ENCODE peak calls at places on chromosomes 3 and 15, in six cellular contexts. B is fibroblast of pulmonary artery, A is mesendoderm, K is ovary, Z is adrenal gland, V is body of pancreas. Q is an unnamed sample.

GRCh38 chr3:99678023-99678422 is 39.6 kb downstream of the COL8A1 start:
- DNase-seq in B (peak), A (no peak), K (no peak), Z (no peak), V (peak), Q (no peak)

GRCh38 chr15:25329685-25330084 is 109.1 kb downstream of the UBE3A start:
- DNase-seq in B (no peak), A (no peak), K (no peak), Z (no peak), V (no peak), Q (no peak)

GRCh38 chr3:189502256-189502655 is 128.9 kb upstream of the TP63 start:
- DNase-seq in B (no peak), A (no peak), K (no peak), Z (no peak), V (no peak), Q (no peak)

GRCh38 chr3:3699816-3700633 is 99.2 kb upstream of the LRRN1 start:
- DNase-seq in B (no peak), A (peak), K (no peak), Z (no peak), V (peak), Q (no peak)

GRCh38 chr3:189249987-189250386 is 78.2 kb downstream of the TPRG1 start:
- DNase-seq in B (no peak), A (no peak), K (no peak), Z (no peak), V (no peak), Q (no peak)

GRCh38 chr15:41013698-41014414 is 60.6 kb downstream of the CHAC1 start:
- DNase-seq in B (peak), A (no peak), K (no peak), Z (no peak), V (no peak), Q (no peak)

GRCh38 chr3:32480596-32480995 is 22.1 kb downstream of the CMTM6 start:
- DNase-seq in B (peak), A (no peak), K (no peak), Z (no peak), V (no peak), Q (no peak)

GRCh38 chr3:116256843-116257485 is 188.3 kb downstream of the LSAMP start:
- DNase-seq in B (no peak), A (no peak), K (no peak), Z (no peak), V (no peak), Q (no peak)

GRCh38 chr3:31353166-31353565 is 179.6 kb upstream of the STT3B start:
- DNase-seq in B (no peak), A (no peak), K (no peak), Z (no peak), V (no peak), Q (no peak)

GRCh38 chr3:13824521-13825316 is 55.2 kb downstream of the WNT7A start:
- DNase-seq in B (no peak), A (peak), K (no peak), Z (no peak), V (no peak), Q (no peak)

GRCh38 chr3:185701891-185702563 is 115.9 kb downstream of the SENP2 start:
- DNase-seq in B (no peak), A (peak), K (no peak), Z (no peak), V (peak), Q (no peak)

GRCh38 chr3:23948761-23949160 is 3.7 kb downstream of the NR1D2 start:
- DNase-seq in B (no peak), A (no peak), K (no peak), Z (no peak), V (no peak), Q (no peak)

GRCh38 chr3:67329358-67329757 is 325.1 kb downstream of the SUCLG2 start:
- DNase-seq in B (no peak), A (peak), K (no peak), Z (no peak), V (no peak), Q (no peak)

GRCh38 chr15:75195766-75196241 is 5.9 kb upstream of the C15orf39 start:
- DNase-seq in B (no peak), A (no peak), K (peak), Z (peak), V (peak), Q (no peak)

GRCh38 chr3:178325330-178325729 is 210.9 kb upstream of the KCNMB2 start:
- DNase-seq in B (peak), A (peak), K (no peak), Z (no peak), V (no peak), Q (no peak)

GRCh38 chr15:70854669-70854976 is 666 bp upstream of the LARP6 start:
- DNase-seq in B (peak), A (peak), K (no peak), Z (no peak), V (no peak), Q (no peak)

GRCh38 chr15:70853855-70854668 is at the start of gene LARP6:
- DNase-seq in B (peak), A (peak), K (peak), Z (peak), V (peak), Q (no peak)

GRCh38 chr15:70853270-70853854 is 595 bp downstream of the LARP6 start:
- DNase-seq in B (peak), A (peak), K (peak), Z (peak), V (peak), Q (no peak)

GRCh38 chr15:70852501-70853269 is 1.3 kb downstream of the LARP6 start:
- DNase-seq in B (peak), A (no peak), K (no peak), Z (no peak), V (no peak), Q (no peak)

DNA sequence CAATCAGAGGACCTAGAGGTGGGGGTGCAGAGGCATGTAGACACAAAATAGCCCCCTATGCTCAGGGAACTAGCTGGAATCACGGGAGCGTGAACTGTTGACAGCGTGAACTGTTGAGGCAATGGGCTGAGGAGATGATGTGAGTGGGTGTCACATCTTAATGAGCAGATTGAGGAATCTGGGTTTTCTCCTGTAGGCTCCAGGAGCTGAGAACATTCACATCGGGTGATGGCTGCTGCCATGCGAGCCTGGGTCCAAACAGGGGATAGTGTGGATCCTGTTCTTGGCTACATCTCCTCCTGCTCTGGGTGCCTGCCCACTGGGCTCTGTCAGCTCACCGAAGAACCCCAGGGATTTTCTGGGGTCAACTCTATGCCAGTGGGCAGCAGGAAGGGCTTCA is 2.1 kb downstream of the LARP6 start:
- DNase-seq in B (no peak), A (no peak), K (no peak), Z (no peak), V (no peak), Q (no peak)
- H3K4me3 ChIP-seq in B (peak), A (no peak), K (no peak), Z (no peak), V (no peak), Q (no peak)

DNA sequence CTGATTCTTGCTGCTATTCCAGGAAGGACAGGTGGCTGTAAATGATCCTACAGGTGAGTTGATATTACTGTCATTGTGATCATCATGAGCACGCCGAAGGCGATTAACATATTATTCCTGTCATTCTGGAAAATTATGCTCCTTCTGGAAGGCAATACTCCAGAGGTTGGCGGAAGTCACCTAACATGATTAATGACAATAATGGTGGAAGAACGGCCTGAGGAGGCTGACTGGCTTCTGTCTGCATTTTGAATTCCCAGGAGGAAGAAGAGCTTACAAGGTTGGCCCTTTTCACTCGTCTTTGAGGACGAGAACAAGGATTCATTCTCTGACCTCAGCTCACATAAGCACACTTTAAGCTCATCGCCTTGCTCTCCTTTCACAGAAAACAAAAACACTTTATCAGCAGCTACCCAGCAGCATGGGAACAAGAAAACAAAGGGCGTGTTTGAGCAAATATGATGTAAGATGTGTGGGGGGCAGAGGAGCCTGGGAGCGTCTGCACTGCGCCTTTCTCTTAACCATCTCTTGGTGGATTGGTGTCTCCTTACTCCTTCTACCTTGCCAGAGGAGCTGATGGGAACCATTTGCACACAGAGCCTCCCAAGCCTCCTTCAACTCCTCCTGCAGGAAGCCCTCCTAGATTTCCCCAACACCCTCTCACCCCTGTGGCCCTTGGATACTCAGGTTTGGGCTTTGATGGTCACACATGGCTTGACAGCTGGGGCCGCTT is 23.0 kb downstream of the ACSBG1 start:
- DNase-seq in B (peak), A (no peak), K (no peak), Z (peak), V (no peak), Q (no peak)
- H3K4me3 ChIP-seq in B (no peak), A (no peak), K (no peak), Z (no peak), V (no peak), Q (no peak)

GRCh38 chr15:29800441-29801366 is 21.6 kb downstream of the TJP1 start:
- DNase-seq in B (peak), A (no peak), K (no peak), Z (no peak), V (no peak), Q (no peak)

GRCh38 chr15:29805043-29805707 is 17.1 kb downstream of the TJP1 start:
- DNase-seq in B (peak), A (no peak), K (peak), Z (peak), V (no peak), Q (no peak)

GRCh38 chr15:29795610-29796009 is 26.7 kb downstream of the TJP1 start:
- DNase-seq in B (no peak), A (no peak), K (no peak), Z (no peak), V (no peak), Q (no peak)

GRCh38 chr15:29802411-29802810 is 19.9 kb downstream of the TJP1 start:
- DNase-seq in B (no peak), A (no peak), K (no peak), Z (no peak), V (no peak), Q (no peak)

DNA sequence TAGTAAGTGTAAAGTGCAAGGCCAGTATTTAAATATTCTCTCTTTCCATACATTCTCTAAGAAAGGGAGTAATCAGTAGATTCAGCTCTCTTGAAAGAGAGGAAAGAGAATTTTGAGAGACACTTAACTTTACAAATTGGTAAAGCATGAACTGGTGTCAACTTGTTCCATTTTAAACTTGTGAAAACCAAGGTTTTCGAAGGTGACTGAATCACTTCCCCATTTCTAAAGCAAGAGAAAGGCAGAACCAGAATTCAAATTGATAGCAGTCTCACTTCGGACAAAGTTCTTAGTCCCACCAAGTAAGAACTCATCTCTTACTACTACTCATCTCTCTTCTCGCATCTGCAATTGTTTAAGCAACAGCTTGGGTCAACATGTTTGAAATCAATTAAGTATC is 22.4 kb downstream of the TJP1 start:
- DNase-seq in B (no peak), A (no peak), K (no peak), Z (no peak), V (no peak), Q (no peak)
- H3K4me3 ChIP-seq in B (no peak), A (no peak), K (no peak), Z (no peak), V (no peak), Q (no peak)

GRCh38 chr15:65832549-65833364 is 36.5 kb upstream of the RAB11A start:
- DNase-seq in B (peak), A (peak), K (peak), Z (peak), V (peak), Q (peak)
- H3K4me3 ChIP-seq in B (peak), A (no peak), K (peak), Z (no peak), V (no peak), Q (peak)

GRCh38 chr3:49422379-49423248 is at the start of gene AMT:
- DNase-seq in B (no peak), A (peak), K (peak), Z (peak), V (peak), Q (no peak)
- H3K4me3 ChIP-seq in B (no peak), A (peak), K (peak), Z (peak), V (no peak), Q (no peak)

DNA sequence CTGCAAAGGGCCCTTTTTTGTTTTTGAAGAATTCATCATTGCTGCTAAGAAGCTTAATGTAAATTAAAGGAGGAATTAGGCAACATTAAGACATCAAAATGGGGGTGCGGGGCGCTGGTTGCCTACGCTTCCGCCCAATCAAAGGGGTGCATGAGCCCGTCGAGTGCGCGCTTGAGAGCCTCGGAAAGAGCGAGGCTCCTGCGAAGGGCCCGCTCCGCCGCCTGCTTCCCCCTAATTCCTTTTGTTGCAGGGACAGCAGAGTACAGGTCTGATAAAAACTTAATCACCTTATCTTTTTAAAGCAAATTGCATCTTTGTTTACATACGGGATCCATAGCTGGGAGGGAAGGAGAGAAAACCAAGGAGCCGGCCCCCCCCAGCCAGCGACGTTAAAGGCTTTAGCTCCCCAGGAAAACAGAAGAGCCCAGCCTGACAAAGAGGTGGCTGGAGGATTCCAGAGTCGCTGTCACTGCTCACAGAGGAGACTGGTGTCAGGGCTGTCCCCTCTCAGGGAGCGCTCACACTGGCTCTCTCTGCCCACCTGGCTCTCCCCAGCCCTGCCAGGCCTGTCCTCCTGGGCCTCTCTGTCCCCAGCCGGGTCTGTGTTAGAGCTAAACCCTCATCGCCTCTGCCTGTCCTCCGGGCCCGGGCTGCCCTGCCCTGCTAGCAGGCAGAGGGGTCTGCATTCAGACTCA is 67.3 kb downstream of the DNAJB8 start:
- DNase-seq in B (no peak), A (peak), K (no peak), Z (no peak), V (no peak), Q (no peak)
- H3K4me3 ChIP-seq in B (no peak), A (no peak), K (no peak), Z (no peak), V (no peak), Q (no peak)

GRCh38 chr15:60649845-60650548 is 171.1 kb upstream of the ICE2 start:
- DNase-seq in B (no peak), A (peak), K (no peak), Z (no peak), V (no peak), Q (peak)
- H3K4me3 ChIP-seq in B (no peak), A (no peak), K (no peak), Z (no peak), V (no peak), Q (no peak)

GRCh38 chr15:65338823-65339222 is 34.3 kb downstream of the RNU5B-1 start:
- DNase-seq in B (no peak), A (no peak), K (no peak), Z (no peak), V (no peak), Q (no peak)
- H3K4me3 ChIP-seq in B (no peak), A (no peak), K (no peak), Z (no peak), V (no peak), Q (no peak)

GRCh38 chr3:11553436-11554235 is 90.1 kb downstream of the VGLL4 start:
- DNase-seq in B (peak), A (no peak), K (peak), Z (no peak), V (peak), Q (no peak)
- H3K4me3 ChIP-seq in B (no peak), A (no peak), K (no peak), Z (no peak), V (no peak), Q (no peak)